ENCODE peak calls at places on chromosome 7, in five cellular contexts. One of them, this sample, is unnamed.

GRCh38 chr7:127239814-127240213 is 12.9 kb downstream of the GRM8 start:
- DNase-seq in endodermal cell: peak
- DNase-seq in PC-3: no peak
- DNase-seq in OCI-LY7: no peak
- DNase-seq in A549: peak
- DNase-seq in this sample: no peak

GRCh38 chr7:289209-289755 is 688 bp upstream of the FOXL3 start:
- DNase-seq in A549: no peak
- DNase-seq in OCI-LY7: no peak
- DNase-seq in PC-3: no peak
- DNase-seq in endodermal cell: peak
- DNase-seq in this sample: no peak

GRCh38 chr7:104790440-104790839 is 223.6 kb upstream of the KMT2E start:
- DNase-seq in A549: no peak
- DNase-seq in OCI-LY7: no peak
- DNase-seq in endodermal cell: no peak
- DNase-seq in PC-3: peak
- DNase-seq in this sample: no peak

GRCh38 chr7:74026406-74027123 is 1.4 kb upstream of the ELN start:
- DNase-seq in OCI-LY7: peak
- DNase-seq in A549: peak
- DNase-seq in endodermal cell: peak
- DNase-seq in PC-3: peak
- DNase-seq in this sample: no peak

GRCh38 chr7:64515781-64516180 is 47.1 kb downstream of the ZNF680 start:
- DNase-seq in A549: no peak
- DNase-seq in OCI-LY7: no peak
- DNase-seq in endodermal cell: no peak
- DNase-seq in PC-3: no peak
- DNase-seq in this sample: no peak

GRCh38 chr7:106035568-106035967 is 72.5 kb downstream of the CDHR3 start:
- DNase-seq in endodermal cell: no peak
- DNase-seq in OCI-LY7: no peak
- DNase-seq in A549: no peak
- DNase-seq in PC-3: no peak
- DNase-seq in this sample: no peak

GRCh38 chr7:95330194-95331003 is 6.1 kb upstream of the PON1 start:
- DNase-seq in PC-3: no peak
- DNase-seq in OCI-LY7: no peak
- DNase-seq in A549: no peak
- DNase-seq in endodermal cell: no peak
- DNase-seq in this sample: no peak

GRCh38 chr7:33886100-33886623 is 19.2 kb upstream of the BMPER start:
- DNase-seq in A549: peak
- DNase-seq in endodermal cell: peak
- DNase-seq in OCI-LY7: no peak
- DNase-seq in PC-3: peak
- DNase-seq in this sample: no peak

GRCh38 chr7:77157446-77157845 is 35.0 kb downstream of the CCDC146 start:
- DNase-seq in PC-3: no peak
- DNase-seq in OCI-LY7: no peak
- DNase-seq in A549: no peak
- DNase-seq in endodermal cell: no peak
- DNase-seq in this sample: peak

GRCh38 chr7:100865372-100865911 is 1.7 kb upstream of the TRIP6 start:
- DNase-seq in PC-3: peak
- DNase-seq in OCI-LY7: no peak
- DNase-seq in A549: no peak
- DNase-seq in endodermal cell: peak
- DNase-seq in this sample: no peak

GRCh38 chr7:92691578-92691977 is 101.4 kb upstream of the FAM133B start:
- DNase-seq in PC-3: peak
- DNase-seq in endodermal cell: no peak
- DNase-seq in OCI-LY7: peak
- DNase-seq in A549: peak
- DNase-seq in this sample: no peak

GRCh38 chr7:157432957-157433576 is 96.3 kb downstream of the DNAJB6 start:
- DNase-seq in A549: peak
- DNase-seq in OCI-LY7: peak
- DNase-seq in endodermal cell: peak
- DNase-seq in PC-3: peak
- DNase-seq in this sample: no peak

GRCh38 chr7:128166603-128167315 is 74.3 kb upstream of the LEP start:
- DNase-seq in A549: no peak
- DNase-seq in endodermal cell: peak
- DNase-seq in PC-3: no peak
- DNase-seq in OCI-LY7: no peak
- DNase-seq in this sample: no peak

GRCh38 chr7:144997516-144997915 is 161.7 kb upstream of the TPK1 start:
- DNase-seq in A549: no peak
- DNase-seq in OCI-LY7: no peak
- DNase-seq in PC-3: no peak
- DNase-seq in endodermal cell: no peak
- DNase-seq in this sample: no peak

GRCh38 chr7:15783971-15784693 is 97.6 kb upstream of the MEOX2 start:
- DNase-seq in PC-3: no peak
- DNase-seq in OCI-LY7: no peak
- DNase-seq in endodermal cell: no peak
- DNase-seq in A549: no peak
- DNase-seq in this sample: no peak

GRCh38 chr7:68694656-68695055 is 903.6 kb upstream of the AUTS2 start:
- DNase-seq in A549: no peak
- DNase-seq in OCI-LY7: no peak
- DNase-seq in endodermal cell: no peak
- DNase-seq in PC-3: no peak
- DNase-seq in this sample: no peak

GRCh38 chr7:30322656-30323355 is 38.4 kb downstream of the ZNRF2 start:
- DNase-seq in PC-3: peak
- DNase-seq in OCI-LY7: peak
- DNase-seq in endodermal cell: no peak
- DNase-seq in A549: no peak
- DNase-seq in this sample: no peak

GRCh38 chr7:455110-455928 is 64.3 kb downstream of the PDGFA start:
- DNase-seq in PC-3: no peak
- DNase-seq in A549: no peak
- DNase-seq in endodermal cell: no peak
- DNase-seq in OCI-LY7: no peak
- DNase-seq in this sample: no peak

GRCh38 chr7:47266131-47266706 is 315.7 kb downstream of the TNS3 start:
- DNase-seq in A549: peak
- DNase-seq in endodermal cell: peak
- DNase-seq in OCI-LY7: peak
- DNase-seq in PC-3: peak
- DNase-seq in this sample: peak

GRCh38 chr7:144835166-144835611 is 664 bp downstream of the TPK1 start:
- DNase-seq in endodermal cell: no peak
- DNase-seq in PC-3: peak
- DNase-seq in A549: peak
- DNase-seq in OCI-LY7: peak
- DNase-seq in this sample: peak

GRCh38 chr7:68074242-68074641 is 1077.6 kb downstream of the TYW1 start:
- DNase-seq in A549: no peak
- DNase-seq in PC-3: no peak
- DNase-seq in OCI-LY7: no peak
- DNase-seq in endodermal cell: no peak
- DNase-seq in this sample: no peak

GRCh38 chr7:102434039-102434481 is 685 bp downstream of the ORAI2 start:
- DNase-seq in PC-3: peak
- DNase-seq in endodermal cell: peak
- DNase-seq in A549: no peak
- DNase-seq in OCI-LY7: peak
- DNase-seq in this sample: no peak

GRCh38 chr7:6269527-6269926 is 2.9 kb downstream of the CYTH3 start:
- DNase-seq in A549: no peak
- DNase-seq in PC-3: no peak
- DNase-seq in OCI-LY7: no peak
- DNase-seq in endodermal cell: no peak
- DNase-seq in this sample: no peak

GRCh38 chr7:43590862-43591550 is 8.1 kb downstream of the STK17A start:
- DNase-seq in OCI-LY7: peak
- DNase-seq in endodermal cell: no peak
- DNase-seq in PC-3: no peak
- DNase-seq in A549: no peak
- DNase-seq in this sample: no peak

GRCh38 chr7:43592321-43592720 is 9.4 kb downstream of the STK17A start:
- DNase-seq in A549: no peak
- DNase-seq in PC-3: peak
- DNase-seq in endodermal cell: no peak
- DNase-seq in OCI-LY7: no peak
- DNase-seq in this sample: no peak

GRCh38 chr7:43591551-43592180 is 8.8 kb downstream of the STK17A start:
- DNase-seq in OCI-LY7: no peak
- DNase-seq in A549: no peak
- DNase-seq in endodermal cell: no peak
- DNase-seq in PC-3: peak
- DNase-seq in this sample: peak

GRCh38 chr7:43594020-43594419 is 11.1 kb downstream of the STK17A start:
- DNase-seq in endodermal cell: no peak
- DNase-seq in OCI-LY7: no peak
- DNase-seq in A549: no peak
- DNase-seq in PC-3: no peak
- DNase-seq in this sample: no peak

DNA sequence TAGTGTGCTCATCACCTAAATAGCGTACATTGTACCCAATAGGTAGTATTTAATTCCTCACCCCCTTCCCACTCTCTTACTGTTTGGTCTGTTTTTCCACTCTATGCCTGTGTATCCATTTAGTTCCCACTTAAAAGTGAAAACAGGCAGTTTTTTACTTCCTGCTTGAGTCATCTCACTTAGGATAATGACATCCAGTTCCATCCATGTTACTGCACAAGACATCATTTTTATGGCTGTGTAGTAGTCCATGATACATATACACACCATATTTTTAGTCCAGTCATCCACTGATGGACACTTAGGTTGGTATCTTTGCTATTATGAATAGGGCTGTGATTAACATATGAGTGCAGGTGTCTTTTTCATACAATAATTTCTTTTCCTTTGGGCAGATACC is 10.1 kb downstream of the STK17A start:
- DNase-seq in endodermal cell: no peak
- DNase-seq in OCI-LY7: no peak
- DNase-seq in PC-3: no peak
- DNase-seq in A549: no peak
- DNase-seq in this sample: no peak
- H3K4me3 ChIP-seq in endodermal cell: no peak
- H3K4me3 ChIP-seq in OCI-LY7: no peak
- H3K4me3 ChIP-seq in PC-3: no peak
- H3K4me3 ChIP-seq in A549: no peak
- H3K4me3 ChIP-seq in this sample: no peak

GRCh38 chr7:27377988-27378387 is 135.4 kb downstream of the EVX1 start:
- DNase-seq in endodermal cell: peak
- DNase-seq in A549: no peak
- DNase-seq in PC-3: no peak
- DNase-seq in OCI-LY7: no peak
- DNase-seq in this sample: no peak
- TF ChIP-seq CTCF in endodermal cell: peak
- TF ChIP-seq CTCF in A549: no peak
- TF ChIP-seq CTCF in PC-3: no peak
- TF ChIP-seq CTCF in OCI-LY7: no peak
- TF ChIP-seq CTCF in this sample: peak

DNA sequence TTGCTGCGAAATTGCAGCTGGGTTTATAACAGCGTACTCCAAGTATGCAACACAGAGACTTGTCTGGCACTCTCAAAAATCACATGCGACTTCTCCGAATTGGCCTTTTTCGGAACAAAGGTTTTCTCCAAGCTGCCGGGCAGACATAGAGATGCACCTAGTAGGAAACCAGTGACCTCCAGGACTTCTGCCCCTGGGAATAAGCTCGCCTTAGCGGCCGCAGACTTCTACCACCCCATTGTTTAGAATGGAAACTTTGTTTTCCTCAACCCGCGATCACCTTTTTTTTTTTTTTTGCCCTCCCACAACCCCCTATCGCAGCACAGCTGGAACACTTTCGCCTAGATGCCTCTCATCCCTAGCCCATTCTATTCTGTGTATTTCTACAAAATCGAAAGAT is 4.9 kb upstream of the HOXA10 start:
- DNase-seq in endodermal cell: peak
- DNase-seq in A549: no peak
- DNase-seq in OCI-LY7: no peak
- DNase-seq in PC-3: no peak
- DNase-seq in this sample: no peak
- H3K4me3 ChIP-seq in endodermal cell: no peak
- H3K4me3 ChIP-seq in A549: peak
- H3K4me3 ChIP-seq in OCI-LY7: no peak
- H3K4me3 ChIP-seq in PC-3: peak
- H3K4me3 ChIP-seq in this sample: peak

DNA sequence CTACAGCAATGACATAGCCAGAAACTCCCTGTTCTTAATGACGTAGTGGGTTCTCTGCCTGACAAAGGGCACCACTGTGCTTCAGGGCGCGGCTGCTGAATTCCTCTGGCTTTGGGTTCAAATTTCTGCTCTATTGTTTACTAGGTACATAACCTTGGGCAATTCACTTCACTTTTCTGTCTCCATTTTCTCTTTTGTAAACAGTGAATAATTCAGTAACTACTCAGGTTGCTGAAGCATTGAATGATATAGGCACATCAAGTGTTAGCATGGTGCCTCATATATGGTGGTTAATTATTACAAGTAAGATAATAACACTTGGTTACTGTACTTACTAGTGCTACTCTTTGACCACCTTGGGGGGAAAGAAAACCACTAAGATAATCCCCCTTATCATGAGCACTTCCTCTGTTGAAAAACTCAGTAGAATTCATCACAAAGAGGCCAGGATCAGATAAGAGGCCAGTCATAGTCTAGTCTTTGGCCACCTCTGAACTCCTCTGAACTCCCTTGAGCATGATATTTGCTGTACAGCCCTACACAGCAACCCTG is 92.0 kb upstream of the AHR start:
- DNase-seq in OCI-LY7: no peak
- DNase-seq in endodermal cell: no peak
- DNase-seq in PC-3: peak
- DNase-seq in A549: peak
- DNase-seq in this sample: no peak
- TF ChIP-seq CTCF in OCI-LY7: no peak
- TF ChIP-seq CTCF in endodermal cell: no peak
- TF ChIP-seq CTCF in PC-3: no peak
- TF ChIP-seq CTCF in A549: no peak
- TF ChIP-seq CTCF in this sample: no peak

GRCh38 chr7:28903779-28904538 is 54.2 kb downstream of the TRIL start:
- DNase-seq in PC-3: no peak
- DNase-seq in A549: no peak
- DNase-seq in endodermal cell: no peak
- DNase-seq in OCI-LY7: no peak
- DNase-seq in this sample: no peak
- H3K4me3 ChIP-seq in PC-3: no peak
- H3K4me3 ChIP-seq in A549: no peak
- H3K4me3 ChIP-seq in endodermal cell: no peak
- H3K4me3 ChIP-seq in OCI-LY7: no peak
- H3K4me3 ChIP-seq in this sample: peak

GRCh38 chr7:26081627-26082026 is 70.4 kb upstream of the NFE2L3 start:
- DNase-seq in A549: no peak
- DNase-seq in OCI-LY7: no peak
- DNase-seq in PC-3: peak
- DNase-seq in endodermal cell: peak
- DNase-seq in this sample: no peak
- TF ChIP-seq CTCF in A549: no peak
- TF ChIP-seq CTCF in OCI-LY7: no peak
- TF ChIP-seq CTCF in PC-3: no peak
- TF ChIP-seq CTCF in endodermal cell: peak
- TF ChIP-seq CTCF in this sample: no peak

This sample was measured in epithelial cell of proximal tubule.